ENCODE peak calls at places on chromosomes 13 and 19, in ten cellular contexts. J, Z, D, L, O, Y, H, E, K and U are unnamed samples.

GRCh38 chr13:97268772-97269171 is 46.6 kb downstream of the MBNL2 start:
- DNase-seq in H (no peak), L (no peak), E (no peak), J (no peak), K (no peak), Y (peak), Z (no peak), D (no peak), O (no peak), U (no peak)

GRCh38 chr19:5017235-5017634 is 48.3 kb downstream of the KDM4B start:
- DNase-seq in Z (no peak), K (no peak), Y (no peak), J (peak), L (peak), D (peak), H (no peak), O (no peak), E (no peak), U (no peak)

GRCh38 chr19:8194528-8195275 is 14.5 kb upstream of the CERS4 start:
- DNase-seq in L (no peak), Z (no peak), Y (no peak), K (no peak), J (no peak), E (no peak), D (no peak), O (peak), H (peak), U (no peak)

GRCh38 chr19:23481043-23481442 is 85.8 kb upstream of the ZNF91 start:
- DNase-seq in J (no peak), D (no peak), E (no peak), Y (no peak), O (no peak), H (no peak), K (no peak), L (no peak), Z (no peak), U (no peak)

GRCh38 chr13:30520571-30520970 is 54.8 kb upstream of the HMGB1 start:
- DNase-seq in Z (peak), L (peak), K (no peak), E (no peak), Y (peak), J (no peak), D (peak), O (no peak), H (no peak), U (peak)

GRCh38 chr19:23286477-23286876 is 36.3 kb upstream of the ZNF724 start:
- DNase-seq in L (peak), J (no peak), Y (no peak), O (no peak), D (no peak), K (no peak), H (no peak), E (no peak), Z (no peak), U (no peak)

GRCh38 chr13:99182439-99182838 is 18.2 kb upstream of the UBAC2 start:
- DNase-seq in H (no peak), Z (peak), K (no peak), O (no peak), J (no peak), L (no peak), D (no peak), Y (no peak), E (no peak), U (no peak)

GRCh38 chr19:2391118-2391725 is 31.2 kb downstream of the TMPRSS9 start:
- DNase-seq in Y (peak), L (peak), K (no peak), H (peak), D (peak), Z (peak), E (no peak), O (peak), J (peak), U (peak)

GRCh38 chr13:104750377-104750776 is 1684.2 kb upstream of the SLC10A2 start:
- DNase-seq in O (no peak), E (no peak), Y (peak), J (no peak), L (no peak), D (no peak), H (no peak), K (no peak), Z (no peak), U (no peak)

GRCh38 chr19:16235811-16236710 is 38.4 kb downstream of the AP1M1 start:
- DNase-seq in Z (no peak), J (no peak), L (no peak), E (no peak), Y (no peak), O (no peak), K (peak), D (no peak), H (no peak), U (no peak)

GRCh38 chr13:111429064-111429558 is 108.7 kb downstream of the TEX29 start:
- DNase-seq in Z (peak), L (peak), O (no peak), E (no peak), D (peak), K (no peak), H (no peak), J (peak), Y (peak), U (peak)

GRCh38 chr19:42433503-42434260 is 6.5 kb upstream of the LIPE start:
- DNase-seq in D (peak), J (no peak), O (peak), E (no peak), L (peak), H (peak), K (no peak), Z (peak), Y (peak), U (peak)

GRCh38 chr13:43111887-43112400 is 88.6 kb downstream of the DNAJC15 start:
- DNase-seq in O (no peak), L (no peak), J (no peak), K (no peak), Y (no peak), D (no peak), E (no peak), H (no peak), Z (no peak), U (no peak)

GRCh38 chr13:107680115-107680514 is 535.2 kb downstream of the LIG4 start:
- DNase-seq in O (no peak), J (no peak), K (no peak), L (no peak), Y (no peak), H (no peak), Z (peak), D (peak), E (no peak), U (no peak)

GRCh38 chr13:24274452-24274971 is 34.9 kb upstream of the C1QTNF9 start:
- DNase-seq in H (peak), E (no peak), O (peak), K (no peak), L (no peak), J (no peak), Y (peak), Z (peak), D (no peak), U (no peak)

GRCh38 chr19:47107201-47107952 is 6.2 kb downstream of the ZC3H4 start:
- DNase-seq in Z (peak), Y (no peak), H (no peak), E (no peak), L (no peak), D (peak), J (no peak), K (no peak), O (peak), U (peak)

GRCh38 chr19:49738242-49738641 is 24.9 kb downstream of the TSKS start:
- DNase-seq in O (no peak), J (no peak), K (no peak), Y (no peak), Z (no peak), D (no peak), L (no peak), E (no peak), H (no peak), U (no peak)

GRCh38 chr13:45681101-45681500 is 21.0 kb upstream of the CBY2 start:
- DNase-seq in Z (no peak), L (no peak), J (no peak), H (no peak), O (no peak), Y (no peak), K (no peak), D (peak), E (no peak), U (no peak)

GRCh38 chr19:15436012-15436825 is 13.5 kb downstream of the WIZ start:
- DNase-seq in D (no peak), H (no peak), O (no peak), J (no peak), E (no peak), Z (no peak), K (no peak), Y (no peak), L (no peak), U (peak)

GRCh38 chr19:2561895-2562294 is 86.0 kb downstream of the GADD45B start:
- DNase-seq in J (no peak), Z (no peak), L (no peak), D (no peak), Y (no peak), K (no peak), O (peak), E (no peak), H (peak), U (no peak)

GRCh38 chr19:8196271-8196908 is 12.8 kb upstream of the CERS4 start:
- DNase-seq in L (no peak), J (no peak), O (no peak), Z (no peak), H (no peak), E (no peak), D (no peak), Y (no peak), K (no peak), U (no peak)

GRCh38 chr13:104043184-104043583 is 977.0 kb upstream of the SLC10A2 start:
- DNase-seq in E (no peak), H (no peak), K (no peak), Y (no peak), O (no peak), D (no peak), J (no peak), Z (peak), L (no peak), U (no peak)

GRCh38 chr13:28819748-28820098 is 416 bp upstream of the MTUS2 start:
- DNase-seq in D (peak), E (no peak), H (no peak), L (peak), K (no peak), J (no peak), Z (peak), Y (peak), O (no peak), U (peak)

GRCh38 chr19:52217576-52217975 is 27.7 kb downstream of the PPP2R1A start:
- DNase-seq in K (no peak), E (no peak), J (no peak), Z (no peak), D (no peak), H (no peak), L (no peak), O (no peak), Y (no peak), U (no peak)

GRCh38 chr13:106882222-106882621 is 314.3 kb upstream of the ARGLU1 start:
- DNase-seq in D (no peak), L (no peak), J (no peak), K (no peak), Y (no peak), H (no peak), E (no peak), Z (no peak), O (no peak), U (no peak)

GRCh38 chr13:108961542-108962125 is 332.2 kb downstream of the MYO16 start:
- DNase-seq in O (peak), Z (peak), J (peak), Y (peak), H (peak), D (peak), L (peak), K (no peak), E (no peak), U (peak)

GRCh38 chr19:21321134-21321533 is 8.1 kb downstream of the ZNF708 start:
- DNase-seq in Y (no peak), E (no peak), D (peak), J (no peak), O (no peak), H (no peak), L (no peak), Z (no peak), K (no peak), U (no peak)

GRCh38 chr19:12092065-12092867 is 27.7 kb downstream of the ZNF844 start:
- DNase-seq in O (no peak), H (peak), J (peak), K (peak), L (no peak), Z (peak), E (peak), Y (peak), D (peak), U (peak)

GRCh38 chr13:52001120-52001731 is 10.0 kb downstream of the ATP7B start:
- DNase-seq in D (peak), O (peak), H (no peak), K (no peak), J (peak), L (peak), E (no peak), Z (peak), Y (peak), U (peak)

GRCh38 chr13:113864303-113864890 is 521 bp upstream of the GAS6 start:
- DNase-seq in J (no peak), O (no peak), E (no peak), K (peak), D (no peak), H (no peak), L (no peak), Y (no peak), Z (no peak), U (peak)
- H3K4me3 ChIP-seq in J (peak), O (no peak), E (peak), K (peak), D (peak), H (peak), L (peak), Y (peak), Z (peak), U (peak)

GRCh38 chr19:1275976-1276619 is 768 bp downstream of the FAM174C start:
- DNase-seq in Z (no peak), J (no peak), Y (no peak), E (no peak), H (no peak), O (no peak), K (no peak), D (no peak), L (no peak), U (no peak)

GRCh38 chr19:1277061-1277460 is 1.7 kb downstream of the FAM174C start:
- DNase-seq in L (no peak), O (no peak), Z (no peak), Y (no peak), D (no peak), E (no peak), K (no peak), H (no peak), J (no peak), U (no peak)

GRCh38 chr19:1278074-1278473 is 2.7 kb downstream of the FAM174C start:
- DNase-seq in O (no peak), L (no peak), Y (no peak), E (no peak), D (no peak), Z (no peak), H (no peak), J (no peak), K (no peak), U (no peak)

GRCh38 chr19:1275260-1275975 is at the start of gene FAM174C:
- DNase-seq in L (peak), Y (peak), D (peak), Z (peak), H (peak), J (peak), K (peak), O (peak), E (no peak), U (peak)

GRCh38 chr19:1276620-1277007 is 1.3 kb downstream of the FAM174C start:
- DNase-seq in H (no peak), O (no peak), J (no peak), Z (no peak), E (no peak), D (no peak), Y (no peak), L (no peak), K (no peak), U (no peak)
- H3K4me3 ChIP-seq in H (peak), O (peak), J (peak), Z (peak), E (peak), D (peak), Y (peak), L (peak), K (peak), U (peak)

GRCh38 chr19:58401825-58402433 is 6.5 kb downstream of the RNF225 start:
- DNase-seq in K (no peak), O (no peak), Z (no peak), J (no peak), E (no peak), D (peak), Y (no peak), H (no peak), L (no peak), U (no peak)

GRCh38 chr19:58400638-58400915 is 5.1 kb downstream of the RNF225 start:
- DNase-seq in Y (no peak), Z (no peak), L (no peak), K (no peak), D (no peak), E (no peak), J (no peak), H (no peak), O (no peak), U (no peak)

GRCh38 chr19:58400916-58401824 is 5.7 kb downstream of the RNF225 start:
- DNase-seq in K (peak), D (peak), J (peak), Z (peak), O (peak), E (peak), H (peak), L (peak), Y (peak), U (peak)

GRCh38 chr19:58398545-58398944 is 3.1 kb downstream of the RNF225 start:
- DNase-seq in K (no peak), H (no peak), J (no peak), D (no peak), Z (no peak), L (no peak), Y (no peak), E (no peak), O (no peak), U (no peak)

GRCh38 chr19:58399903-58400637 is 4.6 kb downstream of the RNF225 start:
- DNase-seq in Z (no peak), E (no peak), O (no peak), L (no peak), K (peak), H (no peak), J (no peak), Y (no peak), D (no peak), U (no peak)
- H3K4me3 ChIP-seq in Z (peak), E (peak), O (no peak), L (peak), K (peak), H (no peak), J (peak), Y (peak), D (peak), U (peak)

DNA sequence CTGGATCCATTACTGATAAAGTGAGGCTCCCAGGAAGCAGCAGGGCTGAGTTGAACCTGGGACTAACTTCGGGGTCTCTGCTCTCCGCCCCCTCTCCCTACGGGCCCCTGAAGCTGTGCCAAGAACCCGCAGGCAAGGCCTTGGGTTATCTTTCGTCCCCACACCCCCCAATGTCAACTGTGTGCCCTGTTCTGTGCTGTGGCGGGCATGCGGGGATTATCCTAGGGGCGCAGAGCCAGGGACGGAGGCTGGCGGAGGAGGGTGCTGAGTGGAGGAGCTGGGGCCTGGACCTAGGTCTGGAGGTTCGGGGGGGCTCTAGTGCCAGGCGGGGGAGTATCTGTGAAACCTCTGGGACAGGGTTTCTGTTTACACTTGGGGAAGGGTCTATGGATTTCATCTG is 26.4 kb downstream of the RFX1 start:
- DNase-seq in D (no peak), Z (no peak), H (no peak), E (no peak), Y (no peak), L (no peak), J (no peak), O (no peak), K (no peak), U (no peak)
- H3K4me3 ChIP-seq in D (no peak), Z (no peak), H (no peak), E (peak), Y (no peak), L (no peak), J (no peak), O (no peak), K (peak), U (no peak)

DNA sequence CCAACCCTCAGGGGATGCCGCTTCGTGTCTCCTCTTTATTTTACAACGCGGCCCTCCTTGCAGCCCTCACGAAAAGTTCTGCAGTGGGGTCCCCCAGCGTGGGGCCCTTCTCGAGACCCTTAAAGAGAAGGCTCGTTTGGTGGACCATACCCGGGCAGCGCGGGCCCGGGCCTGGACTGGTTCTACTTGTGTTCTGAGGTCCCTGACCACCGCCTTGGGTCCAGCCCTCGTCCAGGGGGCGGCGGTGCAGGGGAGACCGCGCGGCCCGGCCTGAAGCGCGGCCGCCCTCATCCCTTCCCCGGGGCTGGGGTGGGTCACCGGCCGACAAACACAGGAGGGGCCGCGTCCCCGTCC is 400 bp upstream of the SERP2 start:
- DNase-seq in J (no peak), K (no peak), E (no peak), Z (no peak), L (no peak), O (no peak), D (no peak), Y (no peak), H (no peak), U (no peak)
- H3K4me3 ChIP-seq in J (peak), K (peak), E (peak), Z (peak), L (no peak), O (no peak), D (peak), Y (peak), H (no peak), U (peak)

DNA sequence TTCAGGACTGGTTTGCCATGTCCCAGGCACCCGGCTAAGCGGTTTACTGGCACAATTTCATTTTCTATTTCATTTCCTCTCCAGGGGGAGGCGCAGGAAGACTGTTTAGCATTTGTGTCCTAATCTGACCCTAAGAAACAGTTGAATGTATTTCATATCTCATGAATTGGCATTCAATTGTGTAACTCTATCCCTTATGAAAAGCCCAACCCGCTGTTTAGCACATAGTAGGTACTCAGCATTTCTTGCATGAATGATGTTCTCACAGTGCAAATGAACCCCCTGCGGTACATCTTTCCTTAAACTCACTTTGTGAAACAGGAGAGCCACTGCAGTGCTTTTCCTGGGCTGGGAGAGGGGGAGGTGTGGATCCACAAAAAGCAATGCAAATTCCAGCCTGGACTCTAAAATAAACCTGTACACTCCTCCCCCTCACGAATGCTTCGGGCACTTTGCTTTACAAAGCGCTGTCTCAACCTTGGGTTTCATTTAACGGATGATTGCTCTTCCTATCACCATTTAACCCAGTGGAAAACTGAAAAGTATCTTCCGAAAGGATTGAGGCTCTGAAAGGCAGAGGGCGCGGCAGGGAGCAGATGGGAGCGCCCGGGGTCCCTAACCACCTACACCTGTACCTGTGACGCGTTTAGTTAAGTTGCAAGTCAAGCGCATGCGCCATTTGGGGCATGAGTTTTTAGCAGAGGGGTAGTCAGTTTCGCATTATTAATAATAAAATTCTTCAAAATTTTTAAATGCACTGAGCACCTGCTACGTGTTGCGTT is 1.2 kb upstream of the EEF2 start:
- DNase-seq in E (no peak), H (peak), J (peak), O (peak), D (peak), Y (peak), Z (peak), L (peak), K (no peak), U (peak)
- H3K4me3 ChIP-seq in E (peak), H (peak), J (peak), O (peak), D (peak), Y (peak), Z (peak), L (peak), K (peak), U (peak)